ENCODE peak calls at places on chromosomes 13 and 19, in ten cellular contexts. A is globus pallidus; Z is CD8-positive, alpha-beta memory T cell; U is stromal cell of bone marrow; M is suprapubic skin; L is activated CD4-positive, CD25-positive, alpha-beta regulatory T cell treated with anti-CD3 and anti-CD28 coated beads, Interleukin-2, amount 50 U/mL, for 72 hours; I is GM23338; S is AG09319; N is NCI-H2227 treated with DMSO at 0.1 percent for 48 hours; K is lung microvascular endothelial cell. X is an unnamed sample.

GRCh38 chr19:28793391-28794168 is 419.4 kb downstream of the UQCRFS1 start:
- DNase-seq in M (no peak), N (peak; percentile 44), L (no peak), S (no peak), A (no peak), I (peak; percentile 68), U (no peak), Z (no peak), K (no peak), X (no peak)

GRCh38 chr19:51539821-51540366 is 8.4 kb upstream of the SIGLEC6 start:
- DNase-seq in S (no peak), U (no peak), Z (no peak), I (no peak), M (no peak), L (no peak), N (no peak), A (no peak), K (no peak), X (no peak)

GRCh38 chr19:41377977-41378707 is 1.8 kb downstream of the TMEM91 start:
- DNase-seq in N (no peak), M (no peak), U (no peak), L (no peak), Z (no peak), I (peak; percentile 90), K (no peak), A (no peak), S (no peak), X (no peak)

GRCh38 chr19:40626918-40627317 is 25.7 kb downstream of the LTBP4 start:
- DNase-seq in N (no peak), A (no peak), L (no peak), U (no peak), Z (no peak), S (no peak), M (no peak), I (no peak), K (no peak), X (no peak)

GRCh38 chr19:55255618-55256423 is 3.0 kb downstream of the PPP6R1 start:
- DNase-seq in U (peak; percentile 51), M (peak; percentile 59), I (no peak), K (no peak), A (no peak), L (peak; percentile 60), S (no peak), N (no peak), Z (peak; percentile 37), X (no peak)

GRCh38 chr13:44267966-44268365 is 105.7 kb upstream of the SERP2 start:
- DNase-seq in K (no peak), I (no peak), N (no peak), U (peak; percentile 77), M (no peak), L (no peak), S (peak; percentile 92), A (no peak), Z (no peak), X (peak; percentile 62)

GRCh38 chr13:33340631-33341030 is 55.1 kb upstream of the STARD13 start:
- DNase-seq in L (no peak), A (no peak), Z (no peak), N (no peak), M (no peak), I (no peak), S (no peak), U (peak; percentile 18), K (no peak), X (no peak)

GRCh38 chr19:51696606-51697005 is 3.5 kb downstream of the SPACA6 start:
- DNase-seq in I (no peak), U (no peak), S (no peak), N (no peak), A (no peak), M (peak; percentile 28), Z (no peak), L (no peak), K (no peak), X (no peak)

GRCh38 chr19:41218615-41219507 is at the start of gene AXL:
- DNase-seq in Z (no peak), L (no peak), K (peak; percentile 66), A (peak; percentile 65), U (peak; percentile 72), M (peak; percentile 92), S (peak; percentile 80), I (peak; percentile 98), N (peak; percentile 42), X (peak; percentile 95)

GRCh38 chr19:5282926-5283325 is 57.7 kb downstream of the PTPRS start:
- DNase-seq in U (no peak), M (no peak), Z (no peak), L (no peak), I (no peak), N (no peak), S (no peak), K (no peak), A (no peak), X (no peak)